ENCODE peak calls at places on chromosome X, in five cellular contexts. Y is mucosa of descending colon, S is astrocyte of the spinal cord, Q is cardiac muscle cell, R is B cell. A is an unnamed sample.

GRCh38 chrX:53481816-53482485 is 47.8 kb upstream of the HSD17B10 start:
- DNase-seq in R (peak), Y (no peak), Q (peak), S (peak), A (peak)

GRCh38 chrX:54067741-54068140 is 23.5 kb upstream of the PHF8 start:
- DNase-seq in R (no peak), Q (no peak), Y (no peak), S (no peak), A (no peak)

GRCh38 chrX:129754266-129755024 is 15.7 kb downstream of the XPNPEP2 start:
- DNase-seq in Y (no peak), Q (no peak), R (no peak), S (no peak), A (no peak)

GRCh38 chrX:2692221-2693122 is 1.4 kb downstream of the CD99 start:
- DNase-seq in S (peak), Q (peak), Y (peak), R (no peak), A (peak)

GRCh38 chrX:17443546-17443945 is 68.5 kb downstream of the NHS start:
- DNase-seq in S (no peak), Q (no peak), Y (no peak), R (no peak), A (no peak)

GRCh38 chrX:155048997-155049619 is 21.8 kb downstream of the CMC4 start:
- DNase-seq in Y (no peak), R (no peak), S (peak), Q (peak), A (peak)

GRCh38 chrX:120302434-120302833 is 8.8 kb downstream of the TMEM255A start:
- DNase-seq in Q (peak), R (peak), S (no peak), Y (peak), A (no peak)

GRCh38 chrX:10329984-10330383 is 173.2 kb downstream of the CLCN4 start:
- DNase-seq in S (no peak), Y (no peak), Q (no peak), R (no peak), A (no peak)

GRCh38 chrX:6558979-6559378 is 24.1 kb upstream of the VCX3A start:
- DNase-seq in Q (no peak), R (no peak), S (no peak), Y (no peak), A (no peak)

GRCh38 chrX:115968436-115969252 is 201.9 kb upstream of the AGTR2 start:
- DNase-seq in R (no peak), S (peak), Y (peak), Q (peak), A (peak)

GRCh38 chrX:20623448-20623847 is 356.7 kb upstream of the RPS6KA3 start:
- DNase-seq in Q (no peak), R (no peak), S (peak), Y (no peak), A (no peak)

GRCh38 chrX:151151668-151152267 is 24.6 kb upstream of the GPR50 start:
- DNase-seq in Q (peak), S (peak), Y (no peak), R (peak), A (peak)

GRCh38 chrX:5122181-5122678 is 1106.4 kb downstream of the NLGN4X start:
- DNase-seq in Y (no peak), S (no peak), Q (no peak), R (no peak), A (no peak)

GRCh38 chrX:135389717-135390116 is 32.0 kb upstream of the SMIM10L2A start:
- DNase-seq in R (no peak), S (no peak), Q (no peak), Y (no peak), A (no peak)

GRCh38 chrX:47632664-47633063 is 2.9 kb upstream of the CFP start:
- DNase-seq in S (no peak), R (no peak), Q (no peak), Y (no peak), A (no peak)

GRCh38 chrX:47634871-47635575 is 5.3 kb upstream of the CFP start:
- DNase-seq in Y (no peak), S (no peak), Q (no peak), R (no peak), A (no peak)

GRCh38 chrX:47633671-47634590 is 4.2 kb upstream of the CFP start:
- DNase-seq in R (no peak), Y (no peak), Q (no peak), S (no peak), A (no peak)

GRCh38 chrX:47638816-47639215 is 9.1 kb upstream of the CFP start:
- DNase-seq in S (no peak), Y (no peak), Q (no peak), R (no peak), A (no peak)

DNA sequence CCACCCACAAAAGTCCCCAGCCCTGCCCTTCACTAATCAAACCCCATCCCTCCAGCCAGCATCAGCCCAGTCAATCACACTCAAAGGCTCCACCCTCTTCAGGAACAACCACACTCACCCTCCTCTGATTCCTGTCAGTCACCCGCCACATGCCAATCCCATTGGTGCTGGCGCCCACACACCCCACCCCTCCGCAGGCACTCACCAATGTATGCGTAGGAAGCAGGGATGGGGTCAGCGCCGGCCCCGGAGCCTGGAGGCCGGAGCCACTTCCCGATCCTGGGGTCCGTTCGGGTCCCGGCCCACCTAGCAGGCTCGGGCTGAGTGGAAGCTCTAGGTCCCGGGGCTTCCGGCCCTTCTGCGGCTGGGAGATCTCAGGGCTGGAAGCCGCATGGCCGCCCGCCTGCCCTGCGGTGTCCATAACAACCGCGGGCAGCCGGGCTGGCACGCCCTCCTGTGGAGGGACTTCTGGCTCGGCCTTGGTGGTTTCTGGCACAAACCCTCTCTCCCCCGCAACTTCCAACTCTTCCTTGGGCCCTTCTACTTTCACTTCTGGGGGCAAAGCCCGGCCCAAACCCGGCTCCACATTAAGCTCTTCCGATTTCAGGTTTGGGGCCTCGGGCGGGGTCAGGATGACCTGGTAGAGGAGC is 7.9 kb upstream of the CFP start:
- DNase-seq in R (no peak), Q (peak), S (peak), Y (no peak), A (no peak)
- TF ChIP-seq CTCF in R (no peak), Q (no peak), S (peak), Y (no peak), A (no peak)

GRCh38 chrX:109384569-109385174 is 97.2 kb downstream of the GUCY2F start:
- DNase-seq in S (peak), R (no peak), Q (peak), Y (no peak), A (peak)
- TF ChIP-seq CTCF in S (peak), R (no peak), Q (peak), Y (no peak), A (peak)

GRCh38 chrX:40244980-40245379 is 147.2 kb upstream of the BCOR start:
- DNase-seq in S (no peak), Q (peak), R (no peak), Y (no peak), A (peak)
- TF ChIP-seq CTCF in S (no peak), Q (no peak), R (no peak), Y (no peak), A (peak)

DNA sequence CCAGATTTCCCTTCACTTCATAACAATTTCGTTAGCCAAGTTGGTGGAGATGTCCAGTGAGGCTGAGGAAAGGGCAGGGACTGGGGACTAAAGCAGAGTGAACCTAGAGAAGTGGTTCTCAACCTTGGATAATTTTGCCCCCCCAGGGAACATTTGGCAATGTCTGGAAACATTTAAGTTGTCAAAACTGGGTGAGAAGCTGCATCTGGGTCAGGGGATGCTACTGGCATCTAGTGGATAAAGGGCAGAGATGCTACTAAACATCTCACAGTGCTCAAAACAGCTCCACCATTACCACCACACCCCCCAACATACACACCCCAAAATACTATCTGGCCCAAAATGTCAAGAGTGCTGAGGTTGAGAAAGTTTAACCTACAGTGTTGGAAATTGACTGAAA is 32.0 kb upstream of the FGF16 start:
- DNase-seq in Q (no peak), Y (no peak), S (no peak), R (no peak), A (peak)
- TF ChIP-seq CTCF in Q (peak), Y (no peak), S (peak), R (no peak), A (peak)

GRCh38 chrX:29903365-29903764 is 312.0 kb upstream of the MAGEB2 start:
- DNase-seq in R (no peak), Q (no peak), S (peak), Y (no peak), A (peak)
- TF ChIP-seq CTCF in R (no peak), Q (peak), S (peak), Y (no peak), A (peak)

GRCh38 chrX:102345916-102346315 is 93.9 kb downstream of the NXF2B start:
- DNase-seq in R (peak), S (peak), Y (peak), Q (peak), A (peak)
- TF ChIP-seq CTCF in R (peak), S (peak), Y (peak), Q (peak), A (peak)

GRCh38 chrX:105744946-105745345 is 77.4 kb upstream of the NRK start:
- DNase-seq in Y (no peak), S (no peak), R (no peak), Q (no peak), A (no peak)

GRCh38 chrX:105744291-105744690 is 78.0 kb upstream of the NRK start:
- DNase-seq in Y (no peak), S (no peak), Q (no peak), R (no peak), A (no peak)

DNA sequence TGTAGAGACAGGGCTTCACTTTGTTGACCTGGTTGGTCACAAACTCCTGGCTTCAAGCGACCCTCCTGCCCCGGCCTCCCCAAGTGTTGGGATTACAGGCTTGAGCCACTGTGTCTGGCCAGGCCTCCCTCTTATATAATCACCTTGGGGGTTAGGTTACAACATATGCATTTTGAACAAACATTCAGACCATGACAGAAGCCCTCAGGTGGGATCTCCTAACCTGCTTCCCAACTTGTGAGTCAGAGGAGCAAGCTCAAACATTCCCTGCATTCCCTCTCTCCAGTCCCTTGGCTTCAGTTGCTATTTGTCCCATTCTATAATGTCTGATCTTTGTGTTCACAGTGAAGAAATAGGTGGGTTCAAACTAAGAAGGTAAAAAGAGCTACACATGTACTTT is 76.5 kb upstream of the NRK start:
- DNase-seq in Y (no peak), S (no peak), Q (no peak), R (no peak), A (no peak)
- TF ChIP-seq CTCF in Y (no peak), S (no peak), Q (no peak), R (no peak), A (no peak)

DNA sequence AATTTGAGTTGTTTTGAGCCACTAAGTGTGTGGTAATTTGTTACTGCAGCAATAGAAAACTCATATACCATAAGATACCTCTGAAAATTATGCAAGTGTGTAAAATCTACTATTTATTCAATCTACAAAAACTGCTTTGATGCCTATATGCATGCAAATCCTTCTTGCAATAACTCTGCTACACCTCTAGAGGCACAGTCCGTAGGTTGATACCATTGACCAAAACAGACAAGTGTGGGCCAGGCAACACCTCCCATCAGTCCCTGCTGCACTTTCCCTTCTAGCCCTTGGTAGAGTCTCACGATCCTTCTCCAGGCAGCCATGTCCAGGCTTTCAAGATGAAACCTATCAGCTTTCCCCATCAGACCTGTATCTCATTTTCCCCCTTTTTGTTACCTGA is 48.8 kb upstream of the FAM9A start:
- DNase-seq in Q (no peak), Y (no peak), S (no peak), R (no peak), A (no peak)
- TF ChIP-seq CTCF in Q (peak), Y (no peak), S (peak), R (no peak), A (peak)

GRCh38 chrX:63761639-63762038 is 23.4 kb downstream of the ARHGEF9 start:
- DNase-seq in Y (no peak), Q (no peak), S (no peak), R (no peak), A (peak)
- TF ChIP-seq CTCF in Y (no peak), Q (no peak), S (no peak), R (peak), A (peak)